ENCODE peak calls at places on chromosomes 13 and 19, in four cellular contexts. S is colonic mucosa, T is mesendoderm, R is A673. Y is an unnamed sample.

GRCh38 chr19:55857149-55857548 is 20.8 kb downstream of the NLRP4 start:
- DNase-seq in S (no peak), T (no peak), R (no peak), Y (no peak)

GRCh38 chr13:22927008-22927393 is 253.8 kb upstream of the SGCG start:
- DNase-seq in S (no peak), T (no peak), R (no peak), Y (no peak)

GRCh38 chr19:31545766-31546165 is 196.5 kb upstream of the TSHZ3 start:
- DNase-seq in S (no peak), T (no peak), R (no peak), Y (no peak)

GRCh38 chr19:39602224-39602623 is at the start of gene LGALS13:
- DNase-seq in S (no peak), T (no peak), R (no peak), Y (no peak)

GRCh38 chr13:31965361-31966066 is 66.1 kb upstream of the FRY start:
- DNase-seq in S (no peak), T (no peak), R (no peak), Y (no peak)

GRCh38 chr13:106010836-106011235 is 524.6 kb downstream of the EFNB2 start:
- DNase-seq in S (no peak), T (no peak), R (no peak), Y (no peak)

GRCh38 chr19:16106121-16106520 is 5.6 kb upstream of the RAB8A start:
- DNase-seq in S (peak; percentile 38), T (peak; percentile 49), R (no peak), Y (no peak)

GRCh38 chr19:7868671-7869452 is 5.3 kb downstream of the PRR36 start:
- DNase-seq in S (peak; percentile 87), T (peak; percentile 91), R (peak; percentile 91), Y (peak; percentile 61)

GRCh38 chr19:7115721-7116120 is 46.2 kb downstream of the ZNF557 start:
- DNase-seq in S (no peak), T (no peak), R (no peak), Y (no peak)

GRCh38 chr13:38394777-38395504 is 45.3 kb downstream of the UFM1 start:
- DNase-seq in S (no peak), T (peak; percentile 53), R (no peak), Y (no peak)

GRCh38 chr13:21638319-21639282 is 32.3 kb upstream of the FGF9 start:
- DNase-seq in S (peak; percentile 51), T (peak; percentile 7), R (peak; percentile 35), Y (peak; percentile 29)

GRCh38 chr13:43072394-43072793 is 49.0 kb downstream of the DNAJC15 start:
- DNase-seq in S (no peak), T (peak; percentile 57), R (no peak), Y (no peak)

GRCh38 chr19:41861098-41861768 is 1.2 kb downstream of the RPS19 start:
- DNase-seq in S (no peak), T (no peak), R (no peak), Y (no peak)

GRCh38 chr19:29529646-29530548 is 4.1 kb downstream of the VSTM2B start:
- DNase-seq in S (no peak), T (peak; percentile 69), R (no peak), Y (peak; percentile 40)

GRCh38 chr13:106772202-106772601 is 204.3 kb upstream of the ARGLU1 start:
- DNase-seq in S (no peak), T (peak; percentile 71), R (no peak), Y (no peak)

GRCh38 chr19:36604656-36605100 is 435 bp upstream of the ZNF382 start:
- DNase-seq in S (peak; percentile 44), T (peak; percentile 26), R (peak; percentile 81), Y (peak; percentile 81)

GRCh38 chr13:86900906-86901305 is 770.3 kb upstream of the SLITRK5 start:
- DNase-seq in S (no peak), T (no peak), R (no peak), Y (no peak)

GRCh38 chr19:38266981-38267597 is 2.7 kb downstream of the SPINT2 start:
- DNase-seq in S (peak; percentile 70), T (peak; percentile 62), R (no peak), Y (no peak)

GRCh38 chr13:113758651-113759524 is at the start of gene TMEM255B:
- DNase-seq in S (peak; percentile 92), T (peak; percentile 77), R (peak; percentile 72), Y (peak; percentile 98)

GRCh38 chr19:38514812-38515633 is 81.5 kb downstream of the RYR1 start:
- DNase-seq in S (peak; percentile 60), T (peak; percentile 78), R (peak; percentile 68), Y (peak; percentile 94)

GRCh38 chr13:39777021-39777420 is 121.6 kb downstream of the COG6 start:
- DNase-seq in S (no peak), T (peak; percentile 3), R (no peak), Y (no peak)

GRCh38 chr13:41061914-41062837 is 867 bp downstream of the WBP4 start:
- DNase-seq in S (no peak), T (no peak), R (peak; percentile 49), Y (no peak)

GRCh38 chr13:68736961-68737360 is 1370.7 kb upstream of the ATXN8OS start:
- DNase-seq in S (no peak), T (no peak), R (no peak), Y (no peak)

DNA sequence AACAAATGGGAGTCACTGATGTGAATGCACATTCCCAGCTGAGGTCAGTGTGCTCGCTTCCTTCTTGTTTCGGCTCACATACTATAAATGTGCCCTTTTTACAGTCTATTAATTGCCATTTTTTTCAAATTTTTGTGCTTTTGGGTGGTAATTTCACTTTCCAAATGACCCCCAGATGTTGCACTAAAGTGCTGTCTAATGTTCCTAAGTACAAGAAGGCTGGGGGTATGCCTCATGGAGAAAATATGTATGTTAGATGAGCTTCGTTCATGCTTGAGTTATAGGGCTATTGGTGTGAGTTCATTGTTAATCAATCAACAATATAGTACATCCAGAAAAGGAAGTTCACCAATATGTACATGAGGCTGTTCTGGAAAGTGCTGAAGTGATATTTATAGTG is 84.7 kb downstream of the KL start:
- DNase-seq in S (no peak), T (no peak), R (no peak), Y (no peak)
- H3K4me1 ChIP-seq in S (no peaks in the 10 kb centered on the region), T (peaks cover 4% of the 10 kb centered on the region), R (no peaks in the 10 kb centered on the region), Y (no peaks in the 10 kb centered on the region)

GRCh38 chr13:112720814-112721197 is 31.0 kb downstream of the ATP11A start:
- DNase-seq in S (no peak), T (no peak), R (no peak), Y (no peak)
- H3K4me1 ChIP-seq in S (no peaks in the 10 kb centered on the region), T (peaks cover 4% of the 10 kb centered on the region), R (no peaks in the 10 kb centered on the region), Y (peaks cover 6% of the 10 kb centered on the region)

DNA sequence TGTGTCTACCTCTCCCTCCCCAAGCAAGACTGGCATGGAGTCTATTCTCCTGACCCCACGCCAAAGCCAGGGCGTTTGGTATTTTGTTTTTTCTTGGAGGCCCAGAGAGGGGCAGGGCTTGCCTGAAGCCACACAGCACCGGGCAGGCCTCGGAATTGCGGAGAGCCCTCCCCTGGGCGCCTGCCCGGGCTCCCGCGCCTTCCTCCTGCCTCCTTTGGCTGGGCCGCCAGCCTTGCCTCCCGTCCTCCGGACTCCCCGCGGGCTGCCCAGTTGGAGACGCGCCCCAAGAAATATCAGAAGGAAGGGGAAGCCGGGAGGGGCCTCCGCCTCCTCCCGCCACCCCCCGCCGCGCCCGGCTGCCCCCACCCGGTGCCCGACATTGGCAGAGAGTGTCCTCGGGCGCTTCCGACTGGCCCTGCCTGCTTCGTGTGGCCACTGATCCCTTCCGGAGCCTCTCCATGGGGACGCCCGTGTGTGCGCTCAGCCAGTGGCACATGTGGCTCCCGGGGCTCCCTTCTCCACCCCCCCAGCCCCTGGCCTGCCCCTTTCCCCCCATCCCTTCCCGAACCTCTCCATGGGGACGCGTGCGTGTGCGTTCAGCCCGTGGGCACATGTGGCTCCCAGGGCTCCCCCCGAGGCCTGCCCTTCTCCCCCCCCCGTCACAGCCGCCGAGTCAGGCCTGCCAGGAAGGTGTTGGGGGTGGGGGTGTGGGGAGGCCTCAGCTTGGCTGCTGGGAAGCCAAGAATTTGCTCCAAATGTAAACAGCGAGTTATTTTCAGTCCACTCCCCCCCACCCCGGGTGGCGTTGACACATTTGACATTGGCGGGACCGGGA is 37.3 kb downstream of the NFIC start:
- DNase-seq in S (peak; percentile 65), T (no peak), R (peak; percentile 70), Y (peak; percentile 93)
- H3K4me1 ChIP-seq in S (peaks cover 4% of the 10 kb centered on the region), T (no peaks in the 10 kb centered on the region), R (peaks cover 22% of the 10 kb centered on the region), Y (peaks cover 12% of the 10 kb centered on the region)

GRCh38 chr19:19502808-19503602 is 12.3 kb downstream of the TSSK6 start:
- DNase-seq in S (no peak), T (no peak), R (no peak), Y (no peak)

GRCh38 chr19:19499272-19499995 is 15.9 kb downstream of the TSSK6 start:
- DNase-seq in S (no peak), T (no peak), R (no peak), Y (no peak)

GRCh38 chr19:19501798-19502197 is 13.6 kb downstream of the TSSK6 start:
- DNase-seq in S (no peak), T (no peak), R (no peak), Y (no peak)

GRCh38 chr19:19502281-19502680 is 13.1 kb downstream of the TSSK6 start:
- DNase-seq in S (no peak), T (no peak), R (no peak), Y (no peak)

DNA sequence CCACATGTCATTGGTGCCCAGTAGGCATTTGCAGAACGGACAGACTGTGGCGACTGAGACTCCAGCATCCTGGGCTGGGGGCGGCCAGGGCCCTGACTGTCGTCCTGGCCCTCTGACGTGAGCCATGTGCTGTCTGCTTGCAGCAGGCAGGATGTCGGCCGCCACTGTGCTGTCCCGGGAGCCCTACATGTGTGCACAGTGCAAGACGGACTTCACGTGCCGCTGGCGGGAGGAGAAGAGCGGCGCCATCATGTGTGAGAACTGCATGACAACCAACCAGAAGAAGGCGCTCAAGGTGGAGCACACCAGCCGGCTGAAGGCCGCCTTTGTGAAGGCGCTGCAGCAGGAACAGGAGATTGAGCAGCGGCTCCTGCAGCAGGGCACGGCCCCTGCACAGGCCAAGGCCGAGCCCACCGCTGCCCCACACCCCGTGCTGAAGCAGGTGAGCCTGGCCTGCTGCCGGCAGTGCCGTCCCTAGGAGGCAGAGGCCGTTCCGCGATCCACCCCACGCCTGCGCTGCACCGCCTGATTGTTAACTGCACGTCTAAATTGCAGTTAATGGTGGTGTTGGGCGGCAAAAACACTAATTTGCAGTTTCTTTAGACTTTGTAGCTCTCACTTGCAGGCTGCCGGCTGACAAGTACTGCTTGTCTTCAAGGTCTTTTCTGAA is 14.2 kb downstream of the TSSK6 start:
- DNase-seq in S (no peak), T (no peak), R (no peak), Y (no peak)
- H3K4me1 ChIP-seq in S (no peaks in the 10 kb centered on the region), T (no peaks in the 10 kb centered on the region), R (no peaks in the 10 kb centered on the region), Y (no peaks in the 10 kb centered on the region)

GRCh38 chr13:110393761-110394160 is 86.7 kb downstream of the COL4A2 start:
- DNase-seq in S (no peak), T (no peak), R (no peak), Y (no peak)

GRCh38 chr13:110396913-110397379 is 89.9 kb downstream of the COL4A2 start:
- DNase-seq in S (peak; percentile 52), T (no peak), R (no peak), Y (no peak)

GRCh38 chr13:110392510-110393233 is 85.6 kb downstream of the COL4A2 start:
- DNase-seq in S (no peak), T (peak; percentile 69), R (no peak), Y (peak; percentile 85)

GRCh38 chr13:110396476-110396875 is 89.4 kb downstream of the COL4A2 start:
- DNase-seq in S (no peak), T (no peak), R (no peak), Y (no peak)

GRCh38 chr13:110394371-110394841 is 87.3 kb downstream of the COL4A2 start:
- DNase-seq in S (no peak), T (no peak), R (no peak), Y (no peak)
- H3K4me1 ChIP-seq in S (no peaks in the 10 kb centered on the region), T (no peaks in the 10 kb centered on the region), R (peaks cover 9% of the 10 kb centered on the region), Y (peaks cover 25% of the 10 kb centered on the region)

GRCh38 chr13:99500839-99501134 is 485 bp upstream of the TM9SF2 start:
- DNase-seq in S (no peak), T (no peak), R (no peak), Y (peak; percentile 4)
- H3K4me1 ChIP-seq in S (peaks cover 11% of the 10 kb centered on the region), T (peaks cover 5% of the 10 kb centered on the region), R (peaks cover 19% of the 10 kb centered on the region), Y (peaks cover 26% of the 10 kb centered on the region)